ENCODE peak calls at places on chromosome 10, in seven cellular contexts. One of them, this sample, is unnamed.

GRCh38 chr10:42753126-42753506 is 29.5 kb upstream of the BMS1 start:
- DNase-seq in transverse colon: peak
- DNase-seq in CD4-positive, CD25-positive, alpha-beta regulatory T cell: peak
- DNase-seq in neuronal stem cell: peak
- DNase-seq in fibroblast of lung: peak
- DNase-seq in mucosa of descending colon: peak
- DNase-seq in hepatocyte: peak
- DNase-seq in this sample: no peak

GRCh38 chr10:122051609-122052385 is 62.8 kb downstream of the TACC2 start:
- DNase-seq in transverse colon: peak
- DNase-seq in CD4-positive, CD25-positive, alpha-beta regulatory T cell: no peak
- DNase-seq in neuronal stem cell: peak
- DNase-seq in fibroblast of lung: peak
- DNase-seq in mucosa of descending colon: peak
- DNase-seq in hepatocyte: peak
- DNase-seq in this sample: no peak

GRCh38 chr10:68052463-68052862 is 22.6 kb downstream of the HERC4 start:
- DNase-seq in transverse colon: no peak
- DNase-seq in CD4-positive, CD25-positive, alpha-beta regulatory T cell: no peak
- DNase-seq in neuronal stem cell: no peak
- DNase-seq in fibroblast of lung: peak
- DNase-seq in mucosa of descending colon: no peak
- DNase-seq in hepatocyte: no peak
- DNase-seq in this sample: no peak

GRCh38 chr10:106436123-106436740 is 728.3 kb downstream of the SORCS1 start:
- DNase-seq in transverse colon: no peak
- DNase-seq in CD4-positive, CD25-positive, alpha-beta regulatory T cell: no peak
- DNase-seq in neuronal stem cell: no peak
- DNase-seq in fibroblast of lung: peak
- DNase-seq in mucosa of descending colon: no peak
- DNase-seq in hepatocyte: no peak
- DNase-seq in this sample: no peak

GRCh38 chr10:113415246-113415645 is 137.6 kb upstream of the HABP2 start:
- DNase-seq in transverse colon: no peak
- DNase-seq in CD4-positive, CD25-positive, alpha-beta regulatory T cell: no peak
- DNase-seq in neuronal stem cell: no peak
- DNase-seq in fibroblast of lung: no peak
- DNase-seq in mucosa of descending colon: no peak
- DNase-seq in hepatocyte: no peak
- DNase-seq in this sample: no peak

GRCh38 chr10:129274928-129275474 is 192.0 kb upstream of the MGMT start:
- DNase-seq in transverse colon: no peak
- DNase-seq in CD4-positive, CD25-positive, alpha-beta regulatory T cell: no peak
- DNase-seq in neuronal stem cell: no peak
- DNase-seq in fibroblast of lung: no peak
- DNase-seq in mucosa of descending colon: no peak
- DNase-seq in hepatocyte: no peak
- DNase-seq in this sample: no peak

GRCh38 chr10:96619803-96620773 is 33.3 kb upstream of the TM9SF3 start:
- DNase-seq in transverse colon: no peak
- DNase-seq in CD4-positive, CD25-positive, alpha-beta regulatory T cell: no peak
- DNase-seq in neuronal stem cell: no peak
- DNase-seq in fibroblast of lung: peak
- DNase-seq in mucosa of descending colon: no peak
- DNase-seq in hepatocyte: no peak
- DNase-seq in this sample: peak

GRCh38 chr10:78202386-78202785 is 168.7 kb downstream of the RPS24 start:
- DNase-seq in transverse colon: no peak
- DNase-seq in CD4-positive, CD25-positive, alpha-beta regulatory T cell: no peak
- DNase-seq in neuronal stem cell: no peak
- DNase-seq in fibroblast of lung: no peak
- DNase-seq in mucosa of descending colon: no peak
- DNase-seq in hepatocyte: no peak
- DNase-seq in this sample: no peak

GRCh38 chr10:131980757-131981428 is 830 bp downstream of the BNIP3 start:
- DNase-seq in transverse colon: no peak
- DNase-seq in CD4-positive, CD25-positive, alpha-beta regulatory T cell: peak
- DNase-seq in neuronal stem cell: no peak
- DNase-seq in fibroblast of lung: no peak
- DNase-seq in mucosa of descending colon: no peak
- DNase-seq in hepatocyte: peak
- DNase-seq in this sample: no peak

GRCh38 chr10:78336402-78336791 is 302.7 kb downstream of the RPS24 start:
- DNase-seq in transverse colon: no peak
- DNase-seq in CD4-positive, CD25-positive, alpha-beta regulatory T cell: no peak
- DNase-seq in neuronal stem cell: no peak
- DNase-seq in fibroblast of lung: peak
- DNase-seq in mucosa of descending colon: no peak
- DNase-seq in hepatocyte: no peak
- DNase-seq in this sample: peak

GRCh38 chr10:79074732-79075131 is 6.0 kb downstream of the ZMIZ1 start:
- DNase-seq in transverse colon: peak
- DNase-seq in CD4-positive, CD25-positive, alpha-beta regulatory T cell: no peak
- DNase-seq in neuronal stem cell: no peak
- DNase-seq in fibroblast of lung: no peak
- DNase-seq in mucosa of descending colon: peak
- DNase-seq in hepatocyte: no peak
- DNase-seq in this sample: no peak

GRCh38 chr10:22243321-22243720 is 25.5 kb upstream of the EBLN1 start:
- DNase-seq in transverse colon: no peak
- DNase-seq in CD4-positive, CD25-positive, alpha-beta regulatory T cell: no peak
- DNase-seq in neuronal stem cell: no peak
- DNase-seq in fibroblast of lung: no peak
- DNase-seq in mucosa of descending colon: no peak
- DNase-seq in hepatocyte: no peak
- DNase-seq in this sample: no peak

GRCh38 chr10:122795924-122796323 is 49.7 kb downstream of the CUZD1 start:
- DNase-seq in transverse colon: no peak
- DNase-seq in CD4-positive, CD25-positive, alpha-beta regulatory T cell: no peak
- DNase-seq in neuronal stem cell: no peak
- DNase-seq in fibroblast of lung: no peak
- DNase-seq in mucosa of descending colon: no peak
- DNase-seq in hepatocyte: no peak
- DNase-seq in this sample: no peak

GRCh38 chr10:90887555-90887954 is 15.8 kb downstream of the RPP30 start:
- DNase-seq in transverse colon: peak
- DNase-seq in CD4-positive, CD25-positive, alpha-beta regulatory T cell: no peak
- DNase-seq in neuronal stem cell: no peak
- DNase-seq in fibroblast of lung: no peak
- DNase-seq in mucosa of descending colon: peak
- DNase-seq in hepatocyte: no peak
- DNase-seq in this sample: no peak

GRCh38 chr10:90879062-90879461 is 7.3 kb downstream of the RPP30 start:
- DNase-seq in transverse colon: no peak
- DNase-seq in CD4-positive, CD25-positive, alpha-beta regulatory T cell: no peak
- DNase-seq in neuronal stem cell: no peak
- DNase-seq in fibroblast of lung: no peak
- DNase-seq in mucosa of descending colon: no peak
- DNase-seq in hepatocyte: no peak
- DNase-seq in this sample: no peak

GRCh38 chr10:90885176-90885575 is 13.4 kb downstream of the RPP30 start:
- DNase-seq in transverse colon: no peak
- DNase-seq in CD4-positive, CD25-positive, alpha-beta regulatory T cell: no peak
- DNase-seq in neuronal stem cell: no peak
- DNase-seq in fibroblast of lung: peak
- DNase-seq in mucosa of descending colon: no peak
- DNase-seq in hepatocyte: no peak
- DNase-seq in this sample: no peak

GRCh38 chr10:90888387-90888786 is 16.6 kb downstream of the RPP30 start:
- DNase-seq in transverse colon: no peak
- DNase-seq in CD4-positive, CD25-positive, alpha-beta regulatory T cell: no peak
- DNase-seq in neuronal stem cell: no peak
- DNase-seq in fibroblast of lung: no peak
- DNase-seq in mucosa of descending colon: no peak
- DNase-seq in hepatocyte: no peak
- DNase-seq in this sample: no peak

GRCh38 chr10:90884414-90884813 is 12.6 kb downstream of the RPP30 start:
- DNase-seq in transverse colon: no peak
- DNase-seq in CD4-positive, CD25-positive, alpha-beta regulatory T cell: no peak
- DNase-seq in neuronal stem cell: no peak
- DNase-seq in fibroblast of lung: peak
- DNase-seq in mucosa of descending colon: no peak
- DNase-seq in hepatocyte: no peak
- DNase-seq in this sample: no peak
- H3K4me3 ChIP-seq in transverse colon: no peak
- H3K4me3 ChIP-seq in CD4-positive, CD25-positive, alpha-beta regulatory T cell: no peak
- H3K4me3 ChIP-seq in neuronal stem cell: no peak
- H3K4me3 ChIP-seq in fibroblast of lung: no peak
- H3K4me3 ChIP-seq in mucosa of descending colon: no peak
- H3K4me3 ChIP-seq in hepatocyte: no peak
- H3K4me3 ChIP-seq in this sample: no peak

GRCh38 chr10:45374451-45375052 is 536 bp downstream of the ALOX5 start:
- DNase-seq in transverse colon: no peak
- DNase-seq in CD4-positive, CD25-positive, alpha-beta regulatory T cell: no peak
- DNase-seq in neuronal stem cell: no peak
- DNase-seq in fibroblast of lung: peak
- DNase-seq in mucosa of descending colon: no peak
- DNase-seq in hepatocyte: peak
- DNase-seq in this sample: no peak
- H3K4me3 ChIP-seq in transverse colon: peak
- H3K4me3 ChIP-seq in CD4-positive, CD25-positive, alpha-beta regulatory T cell: no peak
- H3K4me3 ChIP-seq in neuronal stem cell: peak
- H3K4me3 ChIP-seq in fibroblast of lung: no peak
- H3K4me3 ChIP-seq in mucosa of descending colon: no peak
- H3K4me3 ChIP-seq in hepatocyte: peak
- H3K4me3 ChIP-seq in this sample: peak

GRCh38 chr10:124732931-124733536 is 11.1 kb downstream of the FAM53B start:
- DNase-seq in transverse colon: peak
- DNase-seq in CD4-positive, CD25-positive, alpha-beta regulatory T cell: peak
- DNase-seq in neuronal stem cell: no peak
- DNase-seq in fibroblast of lung: peak
- DNase-seq in mucosa of descending colon: peak
- DNase-seq in hepatocyte: peak
- DNase-seq in this sample: peak

GRCh38 chr10:124736491-124737136 is 7.6 kb downstream of the FAM53B start:
- DNase-seq in transverse colon: peak
- DNase-seq in CD4-positive, CD25-positive, alpha-beta regulatory T cell: no peak
- DNase-seq in neuronal stem cell: no peak
- DNase-seq in fibroblast of lung: peak
- DNase-seq in mucosa of descending colon: peak
- DNase-seq in hepatocyte: peak
- DNase-seq in this sample: peak

GRCh38 chr10:124733566-124734245 is 10.5 kb downstream of the FAM53B start:
- DNase-seq in transverse colon: no peak
- DNase-seq in CD4-positive, CD25-positive, alpha-beta regulatory T cell: no peak
- DNase-seq in neuronal stem cell: no peak
- DNase-seq in fibroblast of lung: no peak
- DNase-seq in mucosa of descending colon: peak
- DNase-seq in hepatocyte: no peak
- DNase-seq in this sample: peak

GRCh38 chr10:124735491-124736286 is 8.5 kb downstream of the FAM53B start:
- DNase-seq in transverse colon: no peak
- DNase-seq in CD4-positive, CD25-positive, alpha-beta regulatory T cell: no peak
- DNase-seq in neuronal stem cell: no peak
- DNase-seq in fibroblast of lung: no peak
- DNase-seq in mucosa of descending colon: peak
- DNase-seq in hepatocyte: no peak
- DNase-seq in this sample: no peak

GRCh38 chr10:124734311-124735166 is 9.6 kb downstream of the FAM53B start:
- DNase-seq in transverse colon: no peak
- DNase-seq in CD4-positive, CD25-positive, alpha-beta regulatory T cell: peak
- DNase-seq in neuronal stem cell: no peak
- DNase-seq in fibroblast of lung: no peak
- DNase-seq in mucosa of descending colon: peak
- DNase-seq in hepatocyte: peak
- DNase-seq in this sample: no peak
- H3K4me3 ChIP-seq in transverse colon: no peak
- H3K4me3 ChIP-seq in CD4-positive, CD25-positive, alpha-beta regulatory T cell: peak
- H3K4me3 ChIP-seq in neuronal stem cell: no peak
- H3K4me3 ChIP-seq in fibroblast of lung: no peak
- H3K4me3 ChIP-seq in mucosa of descending colon: no peak
- H3K4me3 ChIP-seq in hepatocyte: no peak
- H3K4me3 ChIP-seq in this sample: no peak

DNA sequence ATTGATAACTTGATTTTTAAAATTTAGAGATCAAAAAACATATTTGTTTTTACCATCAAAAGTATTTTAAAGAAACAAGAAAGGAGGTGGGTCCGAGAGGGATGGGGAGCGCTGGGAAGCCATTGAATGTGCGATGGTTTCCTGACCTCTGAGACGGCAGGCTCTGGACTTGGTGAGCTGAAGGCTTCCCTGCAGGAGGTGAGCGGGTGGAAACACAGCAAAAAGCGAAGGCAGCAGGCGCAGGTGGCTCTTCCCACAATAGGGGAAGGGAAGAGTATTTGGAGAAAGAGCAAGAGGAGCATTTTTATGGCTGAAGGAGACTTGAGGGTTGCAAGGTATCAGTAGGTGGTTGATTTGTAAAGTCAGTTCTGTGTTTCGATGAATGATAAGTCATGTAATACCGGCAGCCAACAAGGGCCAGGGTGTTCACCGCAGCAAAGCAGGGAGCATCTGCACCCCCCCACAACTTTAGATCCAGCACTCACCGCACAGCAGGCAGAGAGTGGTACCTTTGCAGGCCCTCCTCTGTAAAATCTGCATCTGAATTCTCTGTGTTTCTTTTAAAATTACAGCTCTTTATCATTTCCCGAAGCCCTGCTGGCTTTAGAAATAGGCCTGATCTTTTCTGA is 10.5 kb downstream of the C10orf53 start:
- DNase-seq in transverse colon: no peak
- DNase-seq in CD4-positive, CD25-positive, alpha-beta regulatory T cell: no peak
- DNase-seq in neuronal stem cell: no peak
- DNase-seq in fibroblast of lung: no peak
- DNase-seq in mucosa of descending colon: no peak
- DNase-seq in hepatocyte: no peak
- DNase-seq in this sample: no peak
- H3K4me3 ChIP-seq in transverse colon: no peak
- H3K4me3 ChIP-seq in CD4-positive, CD25-positive, alpha-beta regulatory T cell: no peak
- H3K4me3 ChIP-seq in neuronal stem cell: no peak
- H3K4me3 ChIP-seq in fibroblast of lung: no peak
- H3K4me3 ChIP-seq in mucosa of descending colon: no peak
- H3K4me3 ChIP-seq in hepatocyte: no peak
- H3K4me3 ChIP-seq in this sample: no peak

GRCh38 chr10:91552260-91552659 is 80.6 kb downstream of the PPP1R3C start:
- DNase-seq in transverse colon: no peak
- DNase-seq in CD4-positive, CD25-positive, alpha-beta regulatory T cell: no peak
- DNase-seq in neuronal stem cell: no peak
- DNase-seq in fibroblast of lung: no peak
- DNase-seq in mucosa of descending colon: no peak
- DNase-seq in hepatocyte: no peak
- DNase-seq in this sample: no peak
- H3K4me3 ChIP-seq in transverse colon: no peak
- H3K4me3 ChIP-seq in CD4-positive, CD25-positive, alpha-beta regulatory T cell: no peak
- H3K4me3 ChIP-seq in neuronal stem cell: no peak
- H3K4me3 ChIP-seq in fibroblast of lung: no peak
- H3K4me3 ChIP-seq in mucosa of descending colon: no peak
- H3K4me3 ChIP-seq in hepatocyte: no peak
- H3K4me3 ChIP-seq in this sample: no peak

This sample was measured in ascending aorta.